ENCODE peak calls at places on chromosomes 1 and 21, in nine cellular contexts. T is WTC11, U is nephron progenitor cell, L is colonic mucosa, I is ovary, X is lower lobe of right lung, A is progenitor cell of endocrine pancreas, M is spleen, J is esophagus squamous epithelium. H is an unnamed sample.

GRCh38 chr1:26784023-26784871 is 3.5 kb upstream of the PIGV start:
- DNase-seq in T (peak; percentile 35), I (peak; percentile 88), X (peak; percentile 62), A (peak; percentile 25), U (no peak), M (no peak), L (peak; percentile 87), J (no peak), H (no peak)

GRCh38 chr1:244964112-244964971 is 100.0 kb upstream of the HNRNPU start:
- DNase-seq in U (no peak), J (no peak), M (no peak), T (no peak), I (no peak), A (no peak), X (no peak), L (peak; percentile 71), H (no peak)

GRCh38 chr1:68442822-68443556 is 6.8 kb downstream of the RPE65 start:
- DNase-seq in L (peak; percentile 19), J (no peak), I (no peak), M (no peak), A (no peak), U (peak; percentile 31), T (peak; percentile 48), X (no peak), H (peak; percentile 22)

GRCh38 chr1:23798662-23799142 is 1.9 kb downstream of the GALE start:
- DNase-seq in A (no peak), L (no peak), X (no peak), J (no peak), T (peak; percentile 53), U (no peak), I (no peak), M (peak; percentile 78), H (no peak)

GRCh38 chr1:221726331-221726692 is 15.6 kb downstream of the DUSP10 start:
- DNase-seq in I (no peak), U (no peak), T (no peak), X (no peak), M (no peak), A (no peak), J (no peak), L (no peak), H (no peak)

GRCh38 chr1:15436881-15437449 is 1.3 kb upstream of the CTRC start:
- DNase-seq in M (no peak), A (no peak), U (no peak), X (no peak), T (no peak), I (no peak), J (no peak), L (no peak), H (no peak)

GRCh38 chr21:35256468-35256988 is 207.4 kb upstream of the RUNX1 start:
- DNase-seq in J (no peak), I (peak; percentile 86), L (peak; percentile 83), T (no peak), X (peak; percentile 83), U (no peak), A (no peak), M (no peak), H (peak; percentile 77)

GRCh38 chr1:22850681-22851080 is 122.0 kb downstream of the LACTBL1 start:
- DNase-seq in A (no peak), T (no peak), I (peak; percentile 73), U (no peak), X (no peak), M (no peak), L (no peak), J (no peak), H (no peak)

GRCh38 chr1:226121587-226122400 is 59.3 kb downstream of the H3-3A start:
- DNase-seq in L (peak; percentile 75), T (peak; percentile 89), A (peak; percentile 77), X (peak; percentile 77), U (peak; percentile 85), M (peak; percentile 95), J (no peak), I (peak; percentile 82), H (no peak)

GRCh38 chr1:246647113-246647512 is 77.1 kb upstream of the SCCPDH start:
- DNase-seq in I (no peak), A (peak; percentile 13), U (peak; percentile 62), M (no peak), J (no peak), L (peak; percentile 46), T (peak; percentile 79), X (no peak), H (no peak)

GRCh38 chr21:33640697-33641338 is 723 bp downstream of the CRYZL1 start:
- DNase-seq in A (no peak), J (no peak), I (no peak), L (peak; percentile 31), M (no peak), X (no peak), T (no peak), U (no peak), H (no peak)

GRCh38 chr1:51756290-51756689 is 122.2 kb downstream of the NRDC start:
- DNase-seq in J (no peak), L (no peak), X (no peak), U (no peak), T (no peak), A (no peak), I (no peak), M (no peak), H (no peak)

GRCh38 chr1:70043806-70044205 is 161.6 kb downstream of the LRRC40 start:
- DNase-seq in L (no peak), I (no peak), T (no peak), U (no peak), J (no peak), A (no peak), X (no peak), M (no peak), H (no peak)

GRCh38 chr1:155255243-155256100 is at the start of gene ENTREP3:
- DNase-seq in X (peak; percentile 92), M (peak; percentile 95), I (peak; percentile 91), T (peak; percentile 95), L (peak; percentile 91), J (no peak), A (peak; percentile 84), U (peak; percentile 94), H (peak; percentile 69)
- TF ChIP-seq CTCF in X (peak; percentile 11), M (no peak), I (no peak), T (no peak), L (no peak), J (no peak), A (peak; percentile 43), U (peak; percentile 32), H (no peak)

GRCh38 chr21:15063081-15063820 is 1.5 kb downstream of the NRIP1 start:
- DNase-seq in T (no peak), L (peak; percentile 37), M (no peak), U (no peak), A (no peak), X (no peak), J (no peak), I (no peak), H (no peak)

GRCh38 chr21:15061747-15062146 is 3.1 kb downstream of the NRIP1 start:
- DNase-seq in I (no peak), T (no peak), X (no peak), M (no peak), J (no peak), U (no peak), L (no peak), A (no peak), H (no peak)

GRCh38 chr21:15063821-15064575 is 802 bp downstream of the NRIP1 start:
- DNase-seq in I (peak; percentile 73), T (peak; percentile 51), X (peak; percentile 70), U (peak; percentile 54), L (peak; percentile 42), M (no peak), J (no peak), A (peak; percentile 17), H (no peak)

GRCh38 chr21:15061284-15061683 is 3.5 kb downstream of the NRIP1 start:
- DNase-seq in L (no peak), I (no peak), J (no peak), A (no peak), M (no peak), X (no peak), T (no peak), U (no peak), H (no peak)

DNA sequence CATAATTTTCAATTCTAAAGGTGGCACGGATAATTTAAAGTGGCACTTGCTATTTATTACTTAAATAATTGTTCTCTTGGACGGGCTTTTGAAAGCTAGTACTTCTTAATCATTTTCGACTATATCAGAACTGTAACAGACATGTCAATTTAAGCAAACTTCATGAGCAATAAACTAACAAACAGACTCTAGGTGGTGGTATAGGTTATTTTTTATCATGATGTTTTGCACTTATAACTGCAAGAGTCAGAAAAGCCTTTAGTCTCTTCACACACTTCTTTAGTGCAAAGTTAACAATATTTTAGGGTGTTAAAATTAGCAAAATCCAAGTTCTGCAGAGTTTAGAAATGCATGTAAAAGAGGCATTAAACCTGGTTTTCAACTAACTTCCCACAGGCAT is 2.2 kb downstream of the NRIP1 start:
- DNase-seq in M (no peak), I (no peak), J (no peak), T (no peak), X (no peak), L (no peak), A (no peak), U (no peak), H (no peak)
- TF ChIP-seq CTCF in M (peak; percentile 10), I (no peak), J (no peak), T (no peak), X (peak; percentile 9), L (peak; percentile 9), A (no peak), U (no peak), H (no peak)

DNA sequence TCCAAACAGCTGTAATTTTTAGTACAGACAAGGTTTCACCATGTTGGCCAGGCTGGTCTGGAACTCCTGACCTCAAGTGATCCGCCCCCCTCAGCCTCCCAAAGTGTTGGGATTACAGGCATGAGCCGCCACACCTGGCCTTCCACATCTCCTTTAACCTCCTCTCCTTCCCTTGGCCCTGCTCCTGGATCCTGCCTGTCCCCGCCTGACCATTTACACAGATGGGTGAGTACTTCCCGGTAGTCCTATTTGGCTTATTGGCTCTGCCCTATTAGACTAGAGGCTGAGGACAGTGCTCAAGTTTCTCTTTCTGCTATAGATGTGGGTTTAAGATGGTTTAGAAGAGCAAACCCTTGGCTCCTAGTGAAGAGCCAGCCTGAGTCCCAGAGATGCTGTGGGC is 7.1 kb downstream of the PTPN7 start:
- DNase-seq in T (no peak), A (no peak), U (no peak), X (no peak), M (no peak), J (no peak), I (no peak), L (no peak), H (no peak)
- TF ChIP-seq CTCF in T (no peak), A (no peak), U (no peak), X (no peak), M (no peak), J (no peak), I (no peak), L (no peak), H (no peak)

DNA sequence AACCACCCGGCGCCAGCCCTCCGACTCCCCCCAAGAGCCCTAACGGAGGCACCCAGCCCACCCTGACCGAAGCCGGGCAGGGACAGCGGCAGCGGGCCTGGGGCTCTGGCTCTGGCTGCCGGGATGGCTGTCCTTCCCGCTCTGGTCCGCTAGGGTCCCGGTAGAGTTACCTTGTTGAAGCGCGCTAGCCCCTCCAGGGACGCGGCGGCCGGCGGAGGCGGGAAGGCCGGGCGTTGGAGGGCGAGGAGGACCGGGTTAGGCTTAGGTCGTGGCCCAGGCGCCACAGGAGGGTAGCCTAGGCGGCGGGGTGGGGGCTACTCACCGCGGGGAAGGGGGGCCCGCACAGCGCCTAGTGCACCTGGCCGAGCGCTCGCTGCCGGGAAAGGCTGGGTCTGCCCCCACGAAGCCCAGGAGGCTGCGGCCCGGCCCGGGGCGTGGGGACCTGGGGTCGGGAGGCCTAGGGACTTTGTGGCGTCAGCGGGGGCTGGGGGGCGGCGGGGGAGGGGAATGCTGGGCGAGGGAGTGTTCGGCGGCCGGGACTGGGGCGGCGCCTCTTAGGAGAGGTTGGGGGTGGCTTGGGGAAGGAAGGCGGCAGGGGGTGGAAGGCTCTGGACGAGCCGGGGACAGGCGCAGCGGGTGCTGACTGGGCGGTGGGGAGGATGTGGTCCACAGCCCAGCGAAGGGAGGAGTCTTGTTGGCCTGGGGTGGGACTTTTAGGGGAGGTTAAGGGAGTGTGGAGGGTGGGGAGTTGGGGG is at the start of gene TRIM17:
- DNase-seq in A (peak; percentile 60), U (peak; percentile 82), T (peak; percentile 84), L (no peak), M (peak; percentile 82), X (no peak), J (no peak), I (peak; percentile 61), H (no peak)
- TF ChIP-seq CTCF in A (peak; percentile 62), U (peak; percentile 52), T (peak; percentile 20), L (peak; percentile 20), M (peak; percentile 41), X (peak; percentile 38), J (peak; percentile 43), I (no peak), H (no peak)

H was measured in omental fat pad.